ENCODE peak calls at places on chromosome 7, in four cellular contexts. One of them, this sample, is unnamed. For H3K27me3, the result is how much of the 10 kb centered on the place peaks cover.

GRCh38 chr7:37247881-37248280 is 200.8 kb downstream of the ELMO1 start:
- DNase-seq in psoas muscle: no peak
- DNase-seq in fibroblast of lung: peak
- DNase-seq in hepatocyte: peak
- DNase-seq in this sample: no peak

GRCh38 chr7:144908943-144909556 is 73.2 kb upstream of the TPK1 start:
- DNase-seq in psoas muscle: no peak
- DNase-seq in fibroblast of lung: no peak
- DNase-seq in hepatocyte: peak
- DNase-seq in this sample: no peak

GRCh38 chr7:80807166-80807900 is 111.5 kb downstream of the SEMA3C start:
- DNase-seq in psoas muscle: no peak
- DNase-seq in fibroblast of lung: no peak
- DNase-seq in hepatocyte: no peak
- DNase-seq in this sample: no peak

GRCh38 chr7:27160147-27160545 is 3.7 kb upstream of the HOXA7 start:
- DNase-seq in psoas muscle: peak
- DNase-seq in fibroblast of lung: no peak
- DNase-seq in hepatocyte: peak
- DNase-seq in this sample: no peak

GRCh38 chr7:70694357-70694908 is 437.5 kb upstream of the GALNT17 start:
- DNase-seq in psoas muscle: peak
- DNase-seq in fibroblast of lung: peak
- DNase-seq in hepatocyte: peak
- DNase-seq in this sample: no peak

GRCh38 chr7:157347217-157347904 is 10.6 kb downstream of the DNAJB6 start:
- DNase-seq in psoas muscle: peak
- DNase-seq in fibroblast of lung: peak
- DNase-seq in hepatocyte: peak
- DNase-seq in this sample: no peak

GRCh38 chr7:45591101-45591906 is 17.1 kb downstream of the ADCY1 start:
- DNase-seq in psoas muscle: no peak
- DNase-seq in fibroblast of lung: no peak
- DNase-seq in hepatocyte: no peak
- DNase-seq in this sample: no peak

GRCh38 chr7:13890793-13891192 is 98.7 kb downstream of the ETV1 start:
- DNase-seq in psoas muscle: no peak
- DNase-seq in fibroblast of lung: no peak
- DNase-seq in hepatocyte: no peak
- DNase-seq in this sample: no peak

GRCh38 chr7:36128448-36129047 is 24.5 kb upstream of the EEPD1 start:
- DNase-seq in psoas muscle: peak
- DNase-seq in fibroblast of lung: peak
- DNase-seq in hepatocyte: peak
- DNase-seq in this sample: no peak

GRCh38 chr7:148865283-148865682 is 18.8 kb downstream of the EZH2 start:
- DNase-seq in psoas muscle: no peak
- DNase-seq in fibroblast of lung: no peak
- DNase-seq in hepatocyte: no peak
- DNase-seq in this sample: no peak

GRCh38 chr7:148914208-148914777 is 30.2 kb upstream of the EZH2 start:
- DNase-seq in psoas muscle: no peak
- DNase-seq in fibroblast of lung: peak
- DNase-seq in hepatocyte: peak
- DNase-seq in this sample: no peak

GRCh38 chr7:25968205-25968993 is 183.6 kb upstream of the NFE2L3 start:
- DNase-seq in psoas muscle: no peak
- DNase-seq in fibroblast of lung: no peak
- DNase-seq in hepatocyte: no peak
- DNase-seq in this sample: no peak

GRCh38 chr7:122864016-122864415 is 22.2 kb downstream of the CADPS2 start:
- DNase-seq in psoas muscle: no peak
- DNase-seq in fibroblast of lung: no peak
- DNase-seq in hepatocyte: no peak
- DNase-seq in this sample: no peak

GRCh38 chr7:105581066-105581811 is at the start of gene EFCAB10:
- DNase-seq in psoas muscle: peak
- DNase-seq in fibroblast of lung: peak
- DNase-seq in hepatocyte: peak
- DNase-seq in this sample: no peak

GRCh38 chr7:120460928-120461327 is 188.0 kb downstream of the KCND2 start:
- DNase-seq in psoas muscle: no peak
- DNase-seq in fibroblast of lung: no peak
- DNase-seq in hepatocyte: no peak
- DNase-seq in this sample: no peak

GRCh38 chr7:43906327-43907010 is at the start of gene URGCP:
- DNase-seq in psoas muscle: peak
- DNase-seq in fibroblast of lung: peak
- DNase-seq in hepatocyte: peak
- DNase-seq in this sample: peak

GRCh38 chr7:157874870-157875229 is 538.0 kb downstream of the DNAJB6 start:
- DNase-seq in psoas muscle: no peak
- DNase-seq in fibroblast of lung: no peak
- DNase-seq in hepatocyte: no peak
- DNase-seq in this sample: peak

GRCh38 chr7:78747568-78747967 is 705.9 kb downstream of the MAGI2 start:
- DNase-seq in psoas muscle: no peak
- DNase-seq in fibroblast of lung: no peak
- DNase-seq in hepatocyte: no peak
- DNase-seq in this sample: no peak

GRCh38 chr7:50739744-50740455 is 42.8 kb downstream of the GRB10 start:
- DNase-seq in psoas muscle: no peak
- DNase-seq in fibroblast of lung: no peak
- DNase-seq in hepatocyte: no peak
- DNase-seq in this sample: peak

GRCh38 chr7:138167869-138168296 is 91.6 kb downstream of the AKR1D1 start:
- DNase-seq in psoas muscle: no peak
- DNase-seq in fibroblast of lung: no peak
- DNase-seq in hepatocyte: no peak
- DNase-seq in this sample: no peak

GRCh38 chr7:36115448-36116321 is 37.4 kb upstream of the EEPD1 start:
- DNase-seq in psoas muscle: peak
- DNase-seq in fibroblast of lung: peak
- DNase-seq in hepatocyte: peak
- DNase-seq in this sample: no peak

GRCh38 chr7:152924826-152925411 is 165.4 kb downstream of the ACTR3B start:
- DNase-seq in psoas muscle: no peak
- DNase-seq in fibroblast of lung: no peak
- DNase-seq in hepatocyte: no peak
- DNase-seq in this sample: no peak

GRCh38 chr7:47557317-47557985 is 24.5 kb downstream of the TNS3 start:
- DNase-seq in psoas muscle: peak
- DNase-seq in fibroblast of lung: peak
- DNase-seq in hepatocyte: no peak
- DNase-seq in this sample: no peak

GRCh38 chr7:139995034-139995915 is 67.5 kb downstream of the PARP12 start:
- DNase-seq in psoas muscle: no peak
- DNase-seq in fibroblast of lung: peak
- DNase-seq in hepatocyte: peak
- DNase-seq in this sample: no peak

DNA sequence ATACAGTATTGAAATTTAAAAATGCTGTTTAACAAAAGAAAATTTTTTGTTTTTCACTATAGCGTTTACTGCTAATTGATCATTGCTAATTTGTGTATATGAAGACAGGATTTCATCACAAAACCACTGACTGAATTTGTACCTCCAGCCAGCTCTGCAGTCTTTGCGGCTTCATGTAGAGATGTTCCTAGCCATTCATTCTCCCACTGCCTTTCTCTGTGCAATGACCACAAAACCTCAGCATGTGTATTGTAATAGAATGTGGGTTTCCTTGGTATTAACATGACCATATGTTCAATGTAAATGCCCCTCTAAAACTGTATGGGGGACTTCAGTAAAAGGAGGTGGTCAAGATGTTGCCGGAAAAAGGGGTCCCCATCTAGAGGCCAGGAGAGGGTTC is 81.1 kb upstream of the STEAP1B start:
- DNase-seq in psoas muscle: no peak
- DNase-seq in fibroblast of lung: no peak
- DNase-seq in hepatocyte: no peak
- DNase-seq in this sample: no peak
- H3K27ac ChIP-seq in psoas muscle: no peak
- H3K27ac ChIP-seq in fibroblast of lung: no peak
- H3K27ac ChIP-seq in hepatocyte: no peak
- H3K27ac ChIP-seq in this sample: no peak

DNA sequence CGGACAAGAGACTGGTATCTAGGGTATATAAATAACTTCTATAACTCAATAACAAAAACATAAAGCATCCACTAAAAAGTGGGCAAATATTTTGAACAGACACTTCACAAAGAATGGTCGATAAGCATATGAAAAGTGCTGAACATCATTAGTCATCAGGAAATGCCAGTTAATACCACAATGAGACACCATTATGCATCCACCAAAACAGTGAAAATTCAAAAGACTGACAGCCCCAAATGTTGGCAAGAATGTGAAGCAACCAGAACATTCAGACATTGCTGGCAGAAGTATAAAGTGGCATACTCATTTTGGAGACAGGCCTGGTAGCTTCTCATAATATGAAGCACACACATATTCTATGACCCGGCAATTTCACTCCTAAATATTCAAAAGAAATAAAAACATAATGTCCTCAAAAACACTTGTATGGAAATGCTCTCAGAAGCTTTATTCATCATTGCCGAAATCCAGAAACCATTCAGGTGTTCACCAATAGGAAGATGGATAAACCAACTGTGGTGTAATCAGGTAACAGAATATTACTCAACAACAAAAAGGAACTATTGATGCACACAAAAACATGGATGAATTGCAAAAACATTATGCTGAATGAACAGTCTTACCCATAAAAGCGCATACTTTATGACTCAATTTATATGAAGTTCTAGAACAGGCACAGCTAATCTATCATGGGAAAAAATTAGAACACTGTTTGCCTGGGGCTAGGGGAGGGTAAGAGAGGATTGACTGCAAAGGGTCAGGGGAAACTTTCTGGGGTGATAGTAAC is 26.7 kb upstream of the GSAP start:
- DNase-seq in psoas muscle: no peak
- DNase-seq in fibroblast of lung: no peak
- DNase-seq in hepatocyte: no peak
- DNase-seq in this sample: no peak
- H3K27me3 ChIP-seq in psoas muscle: under half
- H3K27me3 ChIP-seq in fibroblast of lung: under half
- H3K27me3 ChIP-seq in hepatocyte: under half
- H3K27me3 ChIP-seq in this sample: under half

GRCh38 chr7:130995252-130996081 is 261.5 kb upstream of the KLF14 start:
- DNase-seq in psoas muscle: no peak
- DNase-seq in fibroblast of lung: no peak
- DNase-seq in hepatocyte: peak
- DNase-seq in this sample: no peak
- H3K27ac ChIP-seq in psoas muscle: peak
- H3K27ac ChIP-seq in fibroblast of lung: no peak
- H3K27ac ChIP-seq in hepatocyte: peak
- H3K27ac ChIP-seq in this sample: peak

GRCh38 chr7:31775511-31775910 is 88.5 kb downstream of the PPP1R17 start:
- DNase-seq in psoas muscle: no peak
- DNase-seq in fibroblast of lung: no peak
- DNase-seq in hepatocyte: peak
- DNase-seq in this sample: no peak

GRCh38 chr7:31767686-31768358 is 80.8 kb downstream of the PPP1R17 start:
- DNase-seq in psoas muscle: no peak
- DNase-seq in fibroblast of lung: no peak
- DNase-seq in hepatocyte: no peak
- DNase-seq in this sample: no peak

GRCh38 chr7:31776616-31777015 is 89.6 kb downstream of the PPP1R17 start:
- DNase-seq in psoas muscle: no peak
- DNase-seq in fibroblast of lung: peak
- DNase-seq in hepatocyte: no peak
- DNase-seq in this sample: no peak

DNA sequence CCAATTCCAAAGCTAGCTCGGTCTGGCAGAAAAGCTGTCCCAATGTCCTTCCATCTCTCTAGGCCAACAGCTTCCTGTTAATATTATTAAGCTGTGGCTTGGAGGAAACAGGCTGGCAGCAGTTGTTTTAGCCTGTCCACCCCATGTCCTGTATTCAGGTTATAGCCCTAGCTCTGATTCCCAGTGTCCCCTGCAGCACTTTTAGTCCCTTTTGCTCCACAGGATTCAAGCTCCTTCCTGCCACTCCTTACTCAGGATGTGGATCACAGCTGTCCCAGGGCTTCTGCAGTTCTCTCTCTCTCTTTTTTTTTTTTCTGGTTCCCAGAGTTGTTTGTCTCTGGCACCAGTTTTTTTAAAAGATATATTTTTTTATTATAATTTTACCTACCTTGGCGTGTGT is 85.2 kb downstream of the PPP1R17 start:
- DNase-seq in psoas muscle: no peak
- DNase-seq in fibroblast of lung: no peak
- DNase-seq in hepatocyte: no peak
- DNase-seq in this sample: no peak
- H3K27me3 ChIP-seq in psoas muscle: under half
- H3K27me3 ChIP-seq in fibroblast of lung: under half
- H3K27me3 ChIP-seq in hepatocyte: under half
- H3K27me3 ChIP-seq in this sample: under half

This sample was measured in naive thymus-derived CD4-positive, alpha-beta T cell.